ENCODE peak calls at places on chromosomes 2 and 18, in six cellular contexts. Z is HFF-Myc, B is GM03348, Y is GOT3, O is AG20443, U is GM04504. D is an unnamed sample.

GRCh38 chr2:24492283-24493272 is 1.5 kb downstream of the NCOA1 start:
- DNase-seq in U (no peak), O (peak), B (peak), Y (no peak), Z (no peak), D (no peak)

GRCh38 chr2:72965770-72966430 is 48.6 kb downstream of the EMX1 start:
- DNase-seq in B (no peak), U (no peak), O (no peak), Z (no peak), Y (no peak), D (no peak)

GRCh38 chr2:187365315-187365714 is 82.7 kb downstream of the CALCRL start:
- DNase-seq in B (no peak), U (no peak), O (no peak), Z (no peak), Y (no peak), D (no peak)

GRCh38 chr2:79219383-79219988 is 59.9 kb upstream of the REG3A start:
- DNase-seq in B (peak), O (peak), Z (peak), U (peak), Y (no peak), D (peak)

GRCh38 chr2:32742381-32742780 is 114.5 kb downstream of the TTC27 start:
- DNase-seq in Y (no peak), Z (no peak), O (no peak), U (no peak), B (no peak), D (no peak)

GRCh38 chr2:176177580-176178270 is 10.7 kb upstream of the HOXD1 start:
- DNase-seq in O (peak), Z (no peak), U (no peak), Y (no peak), B (peak), D (no peak)

GRCh38 chr2:135890830-135891229 is 14.6 kb upstream of the MCM6 start:
- DNase-seq in B (no peak), Y (no peak), U (no peak), Z (no peak), O (no peak), D (no peak)

GRCh38 chr2:114769110-114769509 is 326.7 kb downstream of the DPP10 start:
- DNase-seq in U (no peak), Y (no peak), Z (no peak), O (no peak), B (no peak), D (no peak)

GRCh38 chr18:43001821-43002220 is 113.7 kb downstream of the RIT2 start:
- DNase-seq in U (no peak), O (no peak), Z (no peak), B (no peak), Y (no peak), D (no peak)

GRCh38 chr2:138087761-138088602 is 123.7 kb downstream of the HNMT start:
- DNase-seq in B (no peak), O (no peak), Z (no peak), Y (no peak), U (no peak), D (no peak)

GRCh38 chr2:222796413-222797103 is 64.3 kb upstream of the ACSL3 start:
- DNase-seq in Z (peak), O (no peak), Y (no peak), U (no peak), B (no peak), D (no peak)

GRCh38 chr2:205658572-205658971 is 23.7 kb upstream of the NRP2 start:
- DNase-seq in U (no peak), O (no peak), B (no peak), Z (no peak), Y (no peak), D (no peak)

GRCh38 chr2:27573452-27573851 is 9.4 kb upstream of the ZNF512 start:
- DNase-seq in B (no peak), Z (no peak), O (no peak), Y (no peak), U (no peak), D (peak)

D was measured in fibroblast of the conjunctiva.